ENCODE peak calls at places on chromosomes 11 and 22, in four cellular contexts. N is HEK293T, T is GM23338, M is breast epithelium. X is an unnamed sample.

GRCh38 chr11:35165416-35166368 is 26.7 kb downstream of the CD44 start:
- DNase-seq in T (no peak), N (no peak), M (no peak), X (no peak)

GRCh38 chr11:129853508-129854228 is 38.0 kb downstream of the TMEM45B start:
- DNase-seq in N (no peak), M (peak), T (peak), X (peak)

GRCh38 chr11:117691206-117691490 is 105.9 kb downstream of the DSCAML1 start:
- DNase-seq in N (no peak), M (no peak), T (no peak), X (no peak)

GRCh38 chr11:61914471-61915171 is 2.7 kb downstream of the RAB3IL1 start:
- DNase-seq in T (no peak), M (no peak), N (no peak), X (no peak)

GRCh38 chr22:36817429-36817783 is 571 bp upstream of the PVALB start:
- DNase-seq in N (peak), T (peak), M (no peak), X (peak)

GRCh38 chr22:30048711-30049110 is 31.6 kb upstream of the HORMAD2 start:
- DNase-seq in N (peak), M (no peak), T (no peak), X (no peak)

GRCh38 chr22:25397616-25398015 is 166.9 kb upstream of the GRK3 start:
- DNase-seq in T (no peak), M (no peak), N (no peak), X (no peak)

GRCh38 chr22:30275625-30276024 is 9.0 kb upstream of the OSM start:
- DNase-seq in N (no peak), T (no peak), M (no peak), X (no peak)

GRCh38 chr22:23542933-23543332 is 37.2 kb downstream of the IGLL1 start:
- DNase-seq in N (no peak), T (no peak), M (no peak), X (no peak)

GRCh38 chr11:129973809-129974208 is 28.8 kb downstream of the PRDM10 start:
- DNase-seq in N (no peak), T (peak), M (no peak), X (peak)

GRCh38 chr11:13450832-13451397 is 12.1 kb downstream of the BTBD10 start:
- DNase-seq in N (no peak), T (no peak), M (no peak), X (no peak)

GRCh38 chr11:57778318-57779037 is 16.9 kb downstream of the CTNND1 start:
- DNase-seq in T (peak), N (peak), M (peak), X (peak)

GRCh38 chr11:20364412-20364792 is 888 bp downstream of the HTATIP2 start:
- DNase-seq in T (no peak), N (no peak), M (no peak), X (no peak)